ENCODE peak calls at places on chromosomes 1 and 21, in six cellular contexts. A is astrocyte of the spinal cord, J is HFF-Myc, H is adrenal gland, Z is neural crest cell, Y is MCF 10A. L is an unnamed sample.

GRCh38 chr1:151001592-151001991 is 5.1 kb downstream of the MINDY1 start:
- DNase-seq in A (no peak), J (no peak), H (no peak), Z (no peak), Y (no peak), L (no peak)

GRCh38 chr1:96559707-96560588 is 161.6 kb upstream of the PTBP2 start:
- DNase-seq in A (peak), J (peak), H (peak), Z (no peak), Y (peak), L (no peak)

GRCh38 chr1:2966940-2967725 is 54.1 kb upstream of the ACTRT2 start:
- DNase-seq in A (no peak), J (no peak), H (no peak), Z (no peak), Y (no peak), L (no peak)

GRCh38 chr1:234102591-234102990 is 198.1 kb downstream of the SLC35F3 start:
- DNase-seq in A (peak), J (no peak), H (no peak), Z (no peak), Y (no peak), L (no peak)

GRCh38 chr1:11045428-11046269 is 1.4 kb downstream of the MASP2 start:
- DNase-seq in A (no peak), J (no peak), H (no peak), Z (peak), Y (no peak), L (no peak)

GRCh38 chr1:51296379-51297357 is 33.7 kb downstream of the TTC39A start:
- DNase-seq in A (peak), J (peak), H (peak), Z (peak), Y (peak), L (peak)

GRCh38 chr1:231528175-231529029 is at the start of gene TSNAX:
- DNase-seq in A (peak), J (peak), H (peak), Z (peak), Y (peak), L (peak)

GRCh38 chr1:181126871-181127587 is 38.5 kb downstream of the IER5 start:
- DNase-seq in A (no peak), J (no peak), H (no peak), Z (no peak), Y (peak), L (no peak)

GRCh38 chr1:215793210-215793609 is 226.1 kb downstream of the KCTD3 start:
- DNase-seq in A (peak), J (peak), H (no peak), Z (no peak), Y (peak), L (no peak)

GRCh38 chr21:18142639-18143038 is 102.0 kb upstream of the CHODL start:
- DNase-seq in A (no peak), J (no peak), H (no peak), Z (no peak), Y (no peak), L (no peak)

DNA sequence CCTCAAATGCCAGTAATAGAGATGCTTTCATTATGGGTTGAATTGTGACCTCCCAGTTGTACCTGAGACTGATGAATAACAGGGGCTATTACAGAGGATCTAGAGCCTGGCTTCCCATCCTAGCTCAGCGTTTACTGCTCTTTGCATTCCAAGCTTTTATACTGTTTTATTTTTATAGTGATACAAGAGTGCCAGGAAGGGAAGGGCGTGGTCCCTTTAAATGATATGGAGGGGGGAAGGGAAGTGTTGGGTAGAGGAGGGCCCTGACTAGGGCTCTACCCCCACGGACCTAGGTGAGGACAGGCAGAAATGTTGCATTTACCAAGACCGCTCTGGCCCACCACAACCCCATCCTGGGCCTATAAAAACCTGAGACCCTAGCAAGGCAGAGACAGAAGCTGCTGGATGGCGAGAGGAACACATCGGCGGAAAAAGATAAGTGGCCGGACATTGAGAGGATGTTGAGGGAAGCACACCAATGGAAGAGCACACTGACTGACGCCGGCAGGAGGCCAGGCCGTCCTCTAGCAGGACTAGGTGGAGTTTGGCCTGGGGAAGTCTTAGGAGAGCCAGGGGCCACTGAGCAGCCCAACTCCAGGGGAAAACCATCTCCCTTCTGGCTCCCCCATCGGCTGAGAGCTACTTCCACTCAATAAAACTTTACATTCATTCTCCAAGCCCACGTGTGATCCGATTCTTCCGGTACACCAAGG is 1025.9 kb downstream of the TTLL7 start:
- DNase-seq in A (no peak), J (no peak), H (no peak), Z (no peak), Y (no peak), L (no peak)
- TF ChIP-seq CTCF in A (no peak), J (no peak), H (no peak), Z (no peak), Y (no peak), L (no peak)

GRCh38 chr1:31670583-31670944 is 25.9 kb upstream of the PEF1 start:
- DNase-seq in A (no peak), J (no peak), H (no peak), Z (no peak), Y (no peak), L (no peak)

GRCh38 chr1:31668303-31668883 is 23.7 kb upstream of the PEF1 start:
- DNase-seq in A (no peak), J (no peak), H (no peak), Z (no peak), Y (no peak), L (no peak)

GRCh38 chr1:31671147-31671546 is 26.5 kb upstream of the PEF1 start:
- DNase-seq in A (no peak), J (no peak), H (no peak), Z (no peak), Y (no peak), L (no peak)

GRCh38 chr1:31669786-31670582 is 25.3 kb upstream of the PEF1 start:
- DNase-seq in A (peak), J (no peak), H (peak), Z (no peak), Y (peak), L (peak)

GRCh38 chr1:31669433-31669785 is 24.7 kb upstream of the PEF1 start:
- DNase-seq in A (no peak), J (no peak), H (no peak), Z (no peak), Y (no peak), L (no peak)
- TF ChIP-seq CTCF in A (no peak), J (no peak), H (no peak), Z (no peak), Y (no peak), L (no peak)

DNA sequence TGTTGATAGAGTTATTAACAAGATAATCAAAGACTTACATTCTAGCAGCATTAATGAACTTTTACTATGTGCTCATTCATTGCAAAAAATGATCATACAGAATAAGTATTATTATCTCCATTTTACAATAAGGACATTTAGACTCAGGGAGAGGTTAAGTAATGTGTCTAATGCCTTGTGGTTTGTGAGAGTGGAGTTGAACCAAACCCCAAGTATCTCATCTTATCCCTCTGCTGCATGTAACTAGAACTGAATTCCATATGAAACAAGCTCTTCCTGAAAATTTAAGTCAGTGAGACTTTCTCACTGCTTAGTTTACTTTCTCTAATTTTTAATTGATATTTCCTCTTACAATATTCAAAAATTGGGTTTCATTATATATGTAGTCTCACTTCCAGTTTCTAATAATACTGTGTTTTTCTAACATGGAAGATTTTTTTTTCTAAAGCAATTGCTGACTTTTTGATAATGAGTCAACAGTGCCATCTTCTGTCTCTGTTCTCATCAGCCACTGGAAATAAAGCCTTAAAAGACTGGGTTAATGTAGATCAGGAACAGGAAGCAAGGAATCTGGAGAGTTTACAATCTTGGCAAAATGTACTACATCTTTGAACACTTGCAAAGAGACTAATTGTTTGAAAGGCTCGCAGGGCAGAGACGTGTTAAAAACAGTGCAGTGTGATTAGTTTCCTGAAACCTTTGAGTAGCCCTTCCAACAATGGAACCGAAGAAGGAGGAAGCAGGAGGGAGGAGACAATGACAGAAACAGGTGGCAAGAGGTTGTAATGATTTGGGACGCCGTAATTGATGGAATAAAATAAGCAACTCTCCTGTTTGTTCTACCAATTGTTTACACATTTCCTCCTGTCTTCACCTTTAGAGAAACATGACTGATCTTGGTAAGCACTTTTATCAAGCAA is 567.6 kb downstream of the MRPL39 start:
- DNase-seq in A (peak), J (no peak), H (no peak), Z (no peak), Y (peak), L (no peak)
- TF ChIP-seq CTCF in A (peak), J (no peak), H (peak), Z (peak), Y (peak), L (no peak)

GRCh38 chr21:27026501-27026900 is 59.6 kb upstream of the ADAMTS5 start:
- DNase-seq in A (no peak), J (no peak), H (no peak), Z (no peak), Y (no peak), L (no peak)
- TF ChIP-seq CTCF in A (no peak), J (no peak), H (no peak), Z (no peak), Y (no peak), L (no peak)

GRCh38 chr1:24908591-24909259 is 21.4 kb downstream of the RUNX3 start:
- DNase-seq in A (no peak), J (no peak), H (no peak), Z (no peak), Y (no peak), L (no peak)

GRCh38 chr1:24910751-24911650 is 19.1 kb downstream of the RUNX3 start:
- DNase-seq in A (peak), J (no peak), H (no peak), Z (no peak), Y (peak), L (peak)

GRCh38 chr1:24910210-24910609 is 19.9 kb downstream of the RUNX3 start:
- DNase-seq in A (no peak), J (no peak), H (no peak), Z (no peak), Y (no peak), L (no peak)

GRCh38 chr1:24911651-24912144 is 18.4 kb downstream of the RUNX3 start:
- DNase-seq in A (no peak), J (no peak), H (no peak), Z (no peak), Y (no peak), L (no peak)

DNA sequence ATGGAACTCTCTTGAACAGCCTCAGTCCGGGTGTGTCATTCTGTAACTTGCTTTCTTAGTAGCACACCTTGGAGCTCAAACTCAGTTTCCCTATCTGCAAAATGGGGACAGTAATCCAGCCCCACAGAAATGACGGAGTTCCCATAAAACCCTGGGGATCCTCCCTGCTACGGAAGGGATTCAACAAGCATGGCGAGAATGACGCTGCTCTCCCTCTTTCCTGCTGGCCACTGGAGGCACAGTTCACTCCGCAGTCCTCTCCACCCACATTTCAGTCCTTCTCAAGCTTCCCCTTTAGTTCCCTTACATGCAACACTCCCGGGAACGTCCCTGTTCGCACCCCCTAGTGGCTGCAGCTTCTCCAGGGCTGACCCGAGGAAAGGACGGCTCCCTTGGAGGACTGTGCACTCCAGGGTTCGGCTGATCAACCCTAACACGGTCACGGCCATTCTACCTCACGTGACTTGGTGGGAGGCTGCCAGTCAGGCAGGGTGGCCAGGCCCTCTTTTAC is 20.6 kb downstream of the RUNX3 start:
- DNase-seq in A (peak), J (no peak), H (peak), Z (peak), Y (no peak), L (no peak)
- TF ChIP-seq CTCF in A (peak), J (peak), H (peak), Z (peak), Y (no peak), L (no peak)

L was measured in activated CD8-positive, alpha-beta T cell treated with anti-CD3 and anti-CD28 coated beads for 36 hours.